ENCODE peak calls at places on chromosomes 6 and 20, in six cellular contexts. Y is AG09309, V is IMR-90, Z is fibroblast of pulmonary artery, O is heart left ventricle, M is tibial artery. N is an unnamed sample.

GRCh38 chr6:112311950-112312547 is 35.1 kb upstream of the RFPL4B start:
- DNase-seq in Y (no peak), V (peak; percentile 38), Z (peak; percentile 61), O (no peak), M (no peak), N (peak; percentile 36)

GRCh38 chr6:50922579-50923525 is 104.2 kb downstream of the TFAP2B start:
- DNase-seq in Y (no peak), V (no peak), Z (no peak), O (no peak), M (no peak), N (peak; percentile 32)

GRCh38 chr20:20365593-20365992 is 2.3 kb upstream of the INSM1 start:
- DNase-seq in Y (no peak), V (no peak), Z (no peak), O (no peak), M (no peak), N (no peak)

GRCh38 chr20:56893206-56893605 is 264.1 kb downstream of the TFAP2C start:
- DNase-seq in Y (no peak), V (no peak), Z (no peak), O (no peak), M (no peak), N (no peak)

GRCh38 chr6:87728706-87729105 is 26.7 kb upstream of the AKIRIN2 start:
- DNase-seq in Y (no peak), V (no peak), Z (no peak), O (no peak), M (no peak), N (no peak)

GRCh38 chr6:1916334-1916985 is 306.7 kb downstream of the FOXC1 start:
- DNase-seq in Y (peak; percentile 79), V (peak; percentile 83), Z (peak; percentile 23), O (no peak), M (no peak), N (peak; percentile 79)

GRCh38 chr6:33632603-33633039 is 11.5 kb downstream of the ITPR3 start:
- DNase-seq in Y (no peak), V (no peak), Z (peak; percentile 48), O (no peak), M (no peak), N (peak; percentile 66)

GRCh38 chr6:17281100-17281496 is at the start of gene RBM24:
- DNase-seq in Y (no peak), V (peak; percentile 79), Z (peak; percentile 78), O (peak; percentile 60), M (peak; percentile 64), N (peak; percentile 77)

GRCh38 chr6:95768539-95768938 is 191.2 kb downstream of the MANEA start:
- DNase-seq in Y (no peak), V (no peak), Z (no peak), O (no peak), M (no peak), N (no peak)

GRCh38 chr6:134235937-134236751 is 81.8 kb downstream of the SGK1 start:
- DNase-seq in Y (no peak), V (peak; percentile 90), Z (peak; percentile 67), O (no peak), M (no peak), N (peak; percentile 78)

GRCh38 chr20:1322511-1323245 is 6.3 kb downstream of the SDCBP2 start:
- DNase-seq in Y (peak; percentile 83), V (peak; percentile 99), Z (peak; percentile 99), O (no peak), M (no peak), N (peak; percentile 94)

GRCh38 chr6:1759877-1760276 is 150.2 kb downstream of the FOXC1 start:
- DNase-seq in Y (no peak), V (no peak), Z (no peak), O (no peak), M (no peak), N (no peak)

GRCh38 chr6:57021086-57021720 is 25.3 kb upstream of the KIAA1586 start:
- DNase-seq in Y (peak; percentile 20), V (peak; percentile 64), Z (peak; percentile 73), O (no peak), M (no peak), N (peak; percentile 65)

GRCh38 chr6:125728739-125729138 is 20.7 kb upstream of the HEY2 start:
- DNase-seq in Y (no peak), V (no peak), Z (no peak), O (no peak), M (no peak), N (peak; percentile 37)

GRCh38 chr6:1771324-1771723 is 161.6 kb downstream of the FOXC1 start:
- DNase-seq in Y (no peak), V (peak; percentile 44), Z (peak; percentile 60), O (no peak), M (no peak), N (peak; percentile 89)

GRCh38 chr20:36235892-36236785 is at the start of gene AAR2:
- DNase-seq in Y (no peak), V (peak; percentile 78), Z (peak; percentile 84), O (peak; percentile 86), M (peak; percentile 67), N (peak; percentile 82)

GRCh38 chr6:2848851-2849250 is 7.2 kb upstream of the SERPINB1 start:
- DNase-seq in Y (no peak), V (no peak), Z (no peak), O (no peak), M (no peak), N (peak; percentile 42)

GRCh38 chr6:87199787-87200186 is 44.4 kb downstream of the ZNF292 start:
- DNase-seq in Y (no peak), V (no peak), Z (no peak), O (peak; percentile 44), M (no peak), N (no peak)

GRCh38 chr6:108287373-108287772 is 7.5 kb upstream of the AFG1L start:
- DNase-seq in Y (no peak), V (no peak), Z (no peak), O (no peak), M (no peak), N (no peak)

GRCh38 chr6:127879685-127880084 is 21.2 kb downstream of the THEMIS start:
- DNase-seq in Y (no peak), V (peak; percentile 7), Z (peak; percentile 14), O (peak; percentile 16), M (no peak), N (no peak)

GRCh38 chr20:58630063-58630462 is 21.0 kb upstream of the STX16 start:
- DNase-seq in Y (no peak), V (peak; percentile 47), Z (peak; percentile 62), O (no peak), M (no peak), N (peak; percentile 76)

DNA sequence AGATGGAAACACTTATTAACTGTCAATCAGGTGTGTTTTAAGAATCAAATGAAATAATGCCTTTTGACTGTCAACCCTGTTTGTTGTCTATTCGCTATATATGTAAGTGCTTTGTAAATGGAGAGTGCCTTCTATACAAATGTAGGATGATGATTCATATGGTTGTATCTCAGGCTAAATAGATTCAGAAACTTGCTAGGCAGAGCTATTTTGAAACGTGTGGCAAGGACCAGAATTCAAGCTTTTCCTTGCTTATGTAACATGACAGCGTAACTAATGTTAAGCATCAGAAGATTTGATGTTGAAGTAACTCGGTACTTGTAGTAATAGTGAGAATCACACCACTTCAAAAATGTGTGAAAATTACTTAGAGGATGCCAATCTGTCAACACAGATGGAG is 3.4 kb downstream of the OGFRL1 start:
- DNase-seq in Y (no peak), V (peak; percentile 7), Z (no peak), O (no peak), M (no peak), N (peak; percentile 56)
- TF ChIP-seq CTCF in Y (no peak), V (no peak), Z (no peak), O (no peak), M (no peak), N (no peak)

GRCh38 chr20:62355527-62356142 is 11.5 kb downstream of the LAMA5 start:
- DNase-seq in Y (no peak), V (no peak), Z (peak; percentile 53), O (peak; percentile 81), M (peak; percentile 54), N (peak; percentile 61)

GRCh38 chr20:62358171-62358719 is 8.9 kb downstream of the LAMA5 start:
- DNase-seq in Y (no peak), V (no peak), Z (no peak), O (peak; percentile 68), M (peak; percentile 53), N (no peak)

GRCh38 chr20:62357681-62358080 is 9.4 kb downstream of the LAMA5 start:
- DNase-seq in Y (no peak), V (no peak), Z (no peak), O (peak; percentile 62), M (no peak), N (no peak)

GRCh38 chr20:62356143-62356947 is 10.8 kb downstream of the LAMA5 start:
- DNase-seq in Y (no peak), V (no peak), Z (no peak), O (peak; percentile 73), M (no peak), N (no peak)

DNA sequence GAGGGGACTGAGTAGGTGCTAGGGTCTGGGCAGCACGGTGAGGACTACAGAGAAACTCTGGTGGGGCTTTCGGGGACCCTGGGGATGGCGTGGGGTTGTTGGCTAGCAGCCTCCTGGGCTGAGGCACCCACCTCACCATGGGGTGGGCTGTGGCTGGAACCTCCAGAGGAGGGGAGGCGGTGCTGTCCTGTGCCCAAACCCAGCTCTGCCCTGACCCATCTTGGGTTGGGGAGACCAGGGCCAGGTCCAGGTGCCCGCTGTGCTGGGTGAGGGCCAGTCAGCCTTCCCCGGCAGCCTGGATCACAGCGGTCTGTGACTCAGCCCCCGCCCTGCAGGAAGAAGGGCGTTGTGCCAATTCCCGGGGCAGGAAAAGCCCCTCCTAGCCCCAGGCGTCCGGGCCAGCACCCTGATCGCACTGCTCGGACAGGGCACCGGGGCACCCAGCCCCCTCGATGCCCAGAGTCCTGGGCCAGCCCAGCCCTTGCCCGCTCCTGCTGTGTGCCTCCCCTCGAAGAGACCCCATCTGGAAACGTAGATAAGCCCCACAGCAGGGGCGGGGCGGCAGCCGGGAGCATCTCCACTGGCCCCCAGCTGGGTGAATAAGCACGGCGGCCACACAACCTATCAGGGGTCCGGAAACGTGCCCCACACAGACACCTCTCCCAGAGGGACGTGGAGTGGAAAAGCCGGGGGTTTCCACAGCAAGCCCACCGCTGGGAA is 10.0 kb downstream of the LAMA5 start:
- DNase-seq in Y (no peak), V (peak; percentile 66), Z (peak; percentile 71), O (peak; percentile 85), M (peak; percentile 63), N (peak; percentile 57)
- H3K4me3 ChIP-seq in Y (no peak overlapping the region), V (no peak overlapping the region), Z (no peak overlapping the region), O (peak overlapping the region; percentile 46), M (peak overlapping the region; percentile 49), N (no peak overlapping the region)

GRCh38 chr6:136031982-136032381 is 180.5 kb downstream of the PDE7B start:
- DNase-seq in Y (no peak), V (peak; percentile 74), Z (peak; percentile 76), O (peak; percentile 45), M (no peak), N (peak; percentile 55)
- TF ChIP-seq CTCF in Y (peak; percentile 72), V (peak; percentile 69), Z (peak; percentile 69), O (peak; percentile 59), M (peak; percentile 15), N (peak; percentile 64)

GRCh38 chr6:32107447-32107846 is 1.7 kb downstream of the TNXB start:
- DNase-seq in Y (no peak), V (no peak), Z (no peak), O (peak; percentile 44), M (no peak), N (no peak)
- H3K4me3 ChIP-seq in Y (no peak overlapping the region), V (no peak overlapping the region), Z (no peak overlapping the region), O (peak overlapping the region; percentile 70), M (peak overlapping the region; percentile 47), N (no peak overlapping the region)

N was measured in epithelial cell of esophagus.